ENCODE peak calls at places on chromosomes 11 and 22, in eight cellular contexts. One of them, this sample, is unnamed.

GRCh38 chr11:369336-370018 is at the start of gene B4GALNT4:
- DNase-seq in A549: peak
- DNase-seq in H9: no peak
- DNase-seq in upper lobe of right lung: no peak
- DNase-seq in cardiac muscle cell: peak
- DNase-seq in hepatocyte: peak
- DNase-seq in esophagus squamous epithelium: no peak
- DNase-seq in IMR-90: peak
- DNase-seq in this sample: no peak

GRCh38 chr11:16795146-16795545 is 56.7 kb downstream of the C11orf58 start:
- DNase-seq in A549: no peak
- DNase-seq in H9: no peak
- DNase-seq in upper lobe of right lung: no peak
- DNase-seq in cardiac muscle cell: no peak
- DNase-seq in hepatocyte: no peak
- DNase-seq in esophagus squamous epithelium: no peak
- DNase-seq in IMR-90: no peak
- DNase-seq in this sample: no peak

GRCh38 chr22:42169055-42169469 is 38.5 kb upstream of the CYP2D6 start:
- DNase-seq in A549: peak
- DNase-seq in H9: peak
- DNase-seq in upper lobe of right lung: no peak
- DNase-seq in cardiac muscle cell: peak
- DNase-seq in hepatocyte: peak
- DNase-seq in esophagus squamous epithelium: no peak
- DNase-seq in IMR-90: peak
- DNase-seq in this sample: peak

GRCh38 chr11:2668876-2669275 is 30.9 kb downstream of the KCNQ1OT1 start:
- DNase-seq in A549: no peak
- DNase-seq in H9: no peak
- DNase-seq in upper lobe of right lung: no peak
- DNase-seq in cardiac muscle cell: no peak
- DNase-seq in hepatocyte: no peak
- DNase-seq in esophagus squamous epithelium: no peak
- DNase-seq in IMR-90: no peak
- DNase-seq in this sample: no peak

GRCh38 chr11:78212586-78213371 is 24.1 kb downstream of the USP35 start:
- DNase-seq in A549: no peak
- DNase-seq in H9: no peak
- DNase-seq in upper lobe of right lung: no peak
- DNase-seq in cardiac muscle cell: peak
- DNase-seq in hepatocyte: no peak
- DNase-seq in esophagus squamous epithelium: no peak
- DNase-seq in IMR-90: peak
- DNase-seq in this sample: no peak

GRCh38 chr11:122758361-122758760 is 79.9 kb upstream of the CRTAM start:
- DNase-seq in A549: no peak
- DNase-seq in H9: no peak
- DNase-seq in upper lobe of right lung: no peak
- DNase-seq in cardiac muscle cell: no peak
- DNase-seq in hepatocyte: no peak
- DNase-seq in esophagus squamous epithelium: no peak
- DNase-seq in IMR-90: no peak
- DNase-seq in this sample: no peak

GRCh38 chr11:111729441-111729840 is 36.7 kb downstream of the PPP2R1B start:
- DNase-seq in A549: no peak
- DNase-seq in H9: no peak
- DNase-seq in upper lobe of right lung: no peak
- DNase-seq in cardiac muscle cell: no peak
- DNase-seq in hepatocyte: no peak
- DNase-seq in esophagus squamous epithelium: no peak
- DNase-seq in IMR-90: peak
- DNase-seq in this sample: no peak

GRCh38 chr11:102666331-102666957 is 39.1 kb downstream of the MMP27 start:
- DNase-seq in A549: peak
- DNase-seq in H9: no peak
- DNase-seq in upper lobe of right lung: no peak
- DNase-seq in cardiac muscle cell: peak
- DNase-seq in hepatocyte: peak
- DNase-seq in esophagus squamous epithelium: no peak
- DNase-seq in IMR-90: peak
- DNase-seq in this sample: peak

GRCh38 chr22:29587938-29588699 is 7.2 kb upstream of the NIPSNAP1 start:
- DNase-seq in A549: peak
- DNase-seq in H9: no peak
- DNase-seq in upper lobe of right lung: no peak
- DNase-seq in cardiac muscle cell: peak
- DNase-seq in hepatocyte: no peak
- DNase-seq in esophagus squamous epithelium: no peak
- DNase-seq in IMR-90: peak
- DNase-seq in this sample: peak

GRCh38 chr11:69887841-69888670 is 68.8 kb upstream of the FGF3 start:
- DNase-seq in A549: no peak
- DNase-seq in H9: no peak
- DNase-seq in upper lobe of right lung: no peak
- DNase-seq in cardiac muscle cell: no peak
- DNase-seq in hepatocyte: no peak
- DNase-seq in esophagus squamous epithelium: no peak
- DNase-seq in IMR-90: no peak
- DNase-seq in this sample: no peak

GRCh38 chr22:27631641-27632040 is 169.9 kb downstream of the MN1 start:
- DNase-seq in A549: no peak
- DNase-seq in H9: no peak
- DNase-seq in upper lobe of right lung: no peak
- DNase-seq in cardiac muscle cell: no peak
- DNase-seq in hepatocyte: no peak
- DNase-seq in esophagus squamous epithelium: no peak
- DNase-seq in IMR-90: no peak
- DNase-seq in this sample: no peak

GRCh38 chr22:27633296-27633871 is 168.2 kb downstream of the MN1 start:
- DNase-seq in A549: no peak
- DNase-seq in H9: no peak
- DNase-seq in upper lobe of right lung: no peak
- DNase-seq in cardiac muscle cell: no peak
- DNase-seq in hepatocyte: no peak
- DNase-seq in esophagus squamous epithelium: no peak
- DNase-seq in IMR-90: no peak
- DNase-seq in this sample: no peak

GRCh38 chr22:27630754-27631153 is 170.8 kb downstream of the MN1 start:
- DNase-seq in A549: no peak
- DNase-seq in H9: peak
- DNase-seq in upper lobe of right lung: no peak
- DNase-seq in cardiac muscle cell: no peak
- DNase-seq in hepatocyte: no peak
- DNase-seq in esophagus squamous epithelium: no peak
- DNase-seq in IMR-90: no peak
- DNase-seq in this sample: no peak

GRCh38 chr22:27634043-27634442 is 167.5 kb downstream of the MN1 start:
- DNase-seq in A549: no peak
- DNase-seq in H9: no peak
- DNase-seq in upper lobe of right lung: no peak
- DNase-seq in cardiac muscle cell: no peak
- DNase-seq in hepatocyte: no peak
- DNase-seq in esophagus squamous epithelium: no peak
- DNase-seq in IMR-90: no peak
- DNase-seq in this sample: no peak

DNA sequence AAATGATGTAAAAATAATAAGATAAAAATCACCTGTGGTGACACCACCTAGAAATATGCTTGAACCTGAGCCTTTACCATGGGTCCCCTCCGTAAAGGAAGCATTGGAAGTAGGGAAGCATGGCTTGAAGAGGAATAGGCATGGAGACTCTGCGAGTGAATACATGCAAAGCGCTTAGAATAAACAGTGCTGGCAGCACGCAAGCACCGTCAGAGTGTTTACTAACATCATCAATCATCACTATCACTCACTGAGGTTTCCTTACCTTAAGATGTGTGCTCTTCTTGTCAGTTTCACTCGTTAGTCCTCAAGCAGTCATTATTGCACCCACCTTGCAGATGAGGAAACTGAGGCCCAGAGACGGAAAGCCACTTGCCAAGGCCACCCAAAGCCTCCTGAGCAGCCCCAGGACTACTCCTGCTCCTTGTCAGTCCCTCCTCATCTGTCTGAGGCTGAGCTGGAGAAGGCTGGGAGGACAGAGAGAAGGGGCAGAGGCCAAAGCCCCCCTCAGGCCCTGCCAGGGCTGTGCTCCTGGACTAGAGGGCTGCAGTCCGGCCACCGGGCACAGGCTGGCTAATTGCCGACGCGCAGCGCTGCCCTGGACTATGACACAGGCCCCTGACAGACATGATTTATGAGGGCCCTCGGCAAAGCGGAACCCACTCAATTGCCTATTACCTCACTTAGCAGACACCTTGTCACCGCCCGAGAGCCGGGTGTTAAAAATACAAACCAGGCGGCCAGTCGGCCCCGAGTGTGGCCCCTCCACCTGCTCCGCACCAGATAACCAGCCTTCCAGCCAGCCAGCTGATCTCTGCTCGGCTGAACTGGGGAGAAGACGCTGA is 168.9 kb downstream of the MN1 start:
- DNase-seq in A549: no peak
- DNase-seq in H9: no peak
- DNase-seq in upper lobe of right lung: no peak
- DNase-seq in cardiac muscle cell: no peak
- DNase-seq in hepatocyte: peak
- DNase-seq in esophagus squamous epithelium: no peak
- DNase-seq in IMR-90: no peak
- DNase-seq in this sample: no peak
- H3K27ac ChIP-seq in A549: no peak
- H3K27ac ChIP-seq in H9: no peak
- H3K27ac ChIP-seq in upper lobe of right lung: no peak
- H3K27ac ChIP-seq in cardiac muscle cell: no peak
- H3K27ac ChIP-seq in hepatocyte: no peak
- H3K27ac ChIP-seq in esophagus squamous epithelium: no peak
- H3K27ac ChIP-seq in IMR-90: no peak
- H3K27ac ChIP-seq in this sample: no peak

GRCh38 chr11:117089685-117090084 is 8.5 kb downstream of the SIK3 start:
- DNase-seq in A549: no peak
- DNase-seq in H9: no peak
- DNase-seq in upper lobe of right lung: no peak
- DNase-seq in cardiac muscle cell: no peak
- DNase-seq in hepatocyte: no peak
- DNase-seq in esophagus squamous epithelium: no peak
- DNase-seq in IMR-90: no peak
- DNase-seq in this sample: no peak

GRCh38 chr11:117090111-117090706 is 8.0 kb downstream of the SIK3 start:
- DNase-seq in A549: no peak
- DNase-seq in H9: no peak
- DNase-seq in upper lobe of right lung: no peak
- DNase-seq in cardiac muscle cell: no peak
- DNase-seq in hepatocyte: no peak
- DNase-seq in esophagus squamous epithelium: no peak
- DNase-seq in IMR-90: no peak
- DNase-seq in this sample: no peak

GRCh38 chr11:117084992-117085391 is 13.2 kb downstream of the SIK3 start:
- DNase-seq in A549: no peak
- DNase-seq in H9: no peak
- DNase-seq in upper lobe of right lung: no peak
- DNase-seq in cardiac muscle cell: peak
- DNase-seq in hepatocyte: no peak
- DNase-seq in esophagus squamous epithelium: no peak
- DNase-seq in IMR-90: no peak
- DNase-seq in this sample: no peak

GRCh38 chr11:117083011-117083940 is 15.0 kb downstream of the SIK3 start:
- DNase-seq in A549: no peak
- DNase-seq in H9: no peak
- DNase-seq in upper lobe of right lung: no peak
- DNase-seq in cardiac muscle cell: peak
- DNase-seq in hepatocyte: no peak
- DNase-seq in esophagus squamous epithelium: no peak
- DNase-seq in IMR-90: no peak
- DNase-seq in this sample: no peak

DNA sequence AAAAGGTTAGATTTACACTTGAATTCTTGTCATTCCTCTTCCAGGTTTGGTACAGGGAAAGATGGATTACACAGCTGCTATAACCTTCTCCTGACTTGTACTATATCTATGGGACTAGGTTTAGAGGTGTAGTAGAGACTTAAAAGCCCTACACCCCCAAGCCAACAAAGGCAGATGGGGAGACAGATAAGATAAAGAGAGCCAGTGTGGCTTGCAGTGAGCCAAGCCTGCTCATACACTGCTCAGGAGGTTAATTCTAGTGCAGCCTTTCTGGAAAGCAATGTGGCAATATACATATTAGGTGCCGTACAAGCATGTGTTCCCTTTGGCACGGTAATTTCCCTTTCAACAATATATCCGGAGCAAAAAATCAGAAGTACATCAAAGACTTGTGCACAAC is 10.8 kb downstream of the SIK3 start:
- DNase-seq in A549: no peak
- DNase-seq in H9: no peak
- DNase-seq in upper lobe of right lung: no peak
- DNase-seq in cardiac muscle cell: no peak
- DNase-seq in hepatocyte: no peak
- DNase-seq in esophagus squamous epithelium: no peak
- DNase-seq in IMR-90: no peak
- DNase-seq in this sample: no peak
- H3K27ac ChIP-seq in A549: no peak
- H3K27ac ChIP-seq in H9: no peak
- H3K27ac ChIP-seq in upper lobe of right lung: no peak
- H3K27ac ChIP-seq in cardiac muscle cell: no peak
- H3K27ac ChIP-seq in hepatocyte: no peak
- H3K27ac ChIP-seq in esophagus squamous epithelium: no peak
- H3K27ac ChIP-seq in IMR-90: no peak
- H3K27ac ChIP-seq in this sample: no peak

GRCh38 chr11:10519630-10520029 is 21.4 kb downstream of the RNF141 start:
- DNase-seq in A549: no peak
- DNase-seq in H9: no peak
- DNase-seq in upper lobe of right lung: no peak
- DNase-seq in cardiac muscle cell: no peak
- DNase-seq in hepatocyte: no peak
- DNase-seq in esophagus squamous epithelium: no peak
- DNase-seq in IMR-90: no peak
- DNase-seq in this sample: no peak
- H3K27ac ChIP-seq in A549: no peak
- H3K27ac ChIP-seq in H9: no peak
- H3K27ac ChIP-seq in upper lobe of right lung: no peak
- H3K27ac ChIP-seq in cardiac muscle cell: no peak
- H3K27ac ChIP-seq in hepatocyte: no peak
- H3K27ac ChIP-seq in esophagus squamous epithelium: no peak
- H3K27ac ChIP-seq in IMR-90: no peak
- H3K27ac ChIP-seq in this sample: no peak

DNA sequence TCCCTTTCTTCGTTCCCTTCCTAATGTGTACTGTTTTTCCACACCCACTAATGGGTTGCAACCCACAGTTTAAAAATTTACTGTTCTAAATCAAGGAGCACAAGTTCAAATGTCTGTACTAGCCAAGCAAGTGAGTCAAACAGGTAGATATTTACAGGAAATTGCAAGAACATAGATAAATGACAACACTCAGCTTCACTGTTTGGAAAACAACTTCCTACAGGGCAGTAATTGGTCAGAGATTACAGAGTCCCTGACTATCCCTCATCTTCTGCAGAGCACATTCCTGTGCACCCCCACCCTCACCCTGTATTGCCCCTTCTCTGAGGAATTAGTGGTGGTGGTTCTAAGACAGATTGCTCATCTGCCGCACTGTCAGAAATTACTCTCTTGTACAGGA is 1.9 kb downstream of the SERPING1 start:
- DNase-seq in A549: no peak
- DNase-seq in H9: no peak
- DNase-seq in upper lobe of right lung: no peak
- DNase-seq in cardiac muscle cell: peak
- DNase-seq in hepatocyte: no peak
- DNase-seq in esophagus squamous epithelium: no peak
- DNase-seq in IMR-90: no peak
- DNase-seq in this sample: no peak
- H3K27ac ChIP-seq in A549: no peak
- H3K27ac ChIP-seq in H9: no peak
- H3K27ac ChIP-seq in upper lobe of right lung: peak
- H3K27ac ChIP-seq in cardiac muscle cell: peak
- H3K27ac ChIP-seq in hepatocyte: peak
- H3K27ac ChIP-seq in esophagus squamous epithelium: no peak
- H3K27ac ChIP-seq in IMR-90: no peak
- H3K27ac ChIP-seq in this sample: no peak

GRCh38 chr22:31250740-31251330 is 38.7 kb downstream of the LIMK2 start:
- DNase-seq in A549: no peak
- DNase-seq in H9: no peak
- DNase-seq in upper lobe of right lung: no peak
- DNase-seq in cardiac muscle cell: peak
- DNase-seq in hepatocyte: peak
- DNase-seq in esophagus squamous epithelium: no peak
- DNase-seq in IMR-90: no peak
- DNase-seq in this sample: no peak
- H3K27ac ChIP-seq in A549: no peak
- H3K27ac ChIP-seq in H9: no peak
- H3K27ac ChIP-seq in upper lobe of right lung: peak
- H3K27ac ChIP-seq in cardiac muscle cell: no peak
- H3K27ac ChIP-seq in hepatocyte: peak
- H3K27ac ChIP-seq in esophagus squamous epithelium: peak
- H3K27ac ChIP-seq in IMR-90: no peak
- H3K27ac ChIP-seq in this sample: no peak

This sample was measured in SJSA1.